ENCODE peak calls at places on chromosomes 3 and 15, in five cellular contexts. One of them, this sample, is unnamed.
A peak's percentile ranks its signal among the peaks of the same experiment; 100 is the strongest.

GRCh38 chr15:61374848-61375247 is 145.7 kb upstream of the RORA start:
- DNase-seq in GM12878: no peak
- DNase-seq in HCT116: no peak
- DNase-seq in HepG2: no peak
- DNase-seq in K562: no peak
- DNase-seq in this sample: no peak

GRCh38 chr3:46701211-46701939 is at the start of gene TMIE:
- DNase-seq in K562: peak; percentile 72
- DNase-seq in HepG2: no peak
- DNase-seq in GM12878: no peak
- DNase-seq in HCT116: no peak
- DNase-seq in this sample: no peak

GRCh38 chr3:99836681-99837080 is 19.0 kb downstream of the CMSS1 start:
- DNase-seq in K562: no peak
- DNase-seq in GM12878: no peak
- DNase-seq in HepG2: no peak
- DNase-seq in HCT116: no peak
- DNase-seq in this sample: no peak

GRCh38 chr15:26877842-26878241 is 11.0 kb downstream of the GABRA5 start:
- DNase-seq in HepG2: no peak
- DNase-seq in K562: no peak
- DNase-seq in HCT116: no peak
- DNase-seq in GM12878: no peak
- DNase-seq in this sample: no peak

GRCh38 chr3:116440196-116440595 is 5.1 kb downstream of the LSAMP start:
- DNase-seq in HCT116: no peak
- DNase-seq in K562: no peak
- DNase-seq in HepG2: no peak
- DNase-seq in GM12878: no peak
- DNase-seq in this sample: no peak

GRCh38 chr15:96322401-96323249 is 7.9 kb upstream of the NR2F2 start:
- DNase-seq in K562: no peak
- DNase-seq in GM12878: no peak
- DNase-seq in HCT116: no peak
- DNase-seq in HepG2: no peak
- DNase-seq in this sample: no peak

GRCh38 chr15:61038387-61038786 is 190.7 kb downstream of the RORA start:
- DNase-seq in HepG2: no peak
- DNase-seq in HCT116: no peak
- DNase-seq in GM12878: no peak
- DNase-seq in K562: no peak
- DNase-seq in this sample: no peak

GRCh38 chr3:87436781-87437543 is 160.6 kb upstream of the POU1F1 start:
- DNase-seq in HepG2: no peak
- DNase-seq in K562: no peak
- DNase-seq in HCT116: no peak
- DNase-seq in GM12878: no peak
- DNase-seq in this sample: no peak

GRCh38 chr15:90512981-90513380 is 16.7 kb upstream of the CRTC3 start:
- DNase-seq in GM12878: no peak
- DNase-seq in HepG2: no peak
- DNase-seq in K562: no peak
- DNase-seq in HCT116: no peak
- DNase-seq in this sample: no peak

GRCh38 chr15:88649286-88649733 is 10.5 kb downstream of the ISG20 start:
- DNase-seq in HepG2: peak; percentile 41
- DNase-seq in GM12878: no peak
- DNase-seq in HCT116: peak; percentile 34
- DNase-seq in K562: no peak
- DNase-seq in this sample: no peak

GRCh38 chr15:75584121-75584520 is 5.0 kb upstream of the PTPN9 start:
- DNase-seq in K562: no peak
- DNase-seq in GM12878: no peak
- DNase-seq in HepG2: no peak
- DNase-seq in HCT116: no peak
- DNase-seq in this sample: no peak

DNA sequence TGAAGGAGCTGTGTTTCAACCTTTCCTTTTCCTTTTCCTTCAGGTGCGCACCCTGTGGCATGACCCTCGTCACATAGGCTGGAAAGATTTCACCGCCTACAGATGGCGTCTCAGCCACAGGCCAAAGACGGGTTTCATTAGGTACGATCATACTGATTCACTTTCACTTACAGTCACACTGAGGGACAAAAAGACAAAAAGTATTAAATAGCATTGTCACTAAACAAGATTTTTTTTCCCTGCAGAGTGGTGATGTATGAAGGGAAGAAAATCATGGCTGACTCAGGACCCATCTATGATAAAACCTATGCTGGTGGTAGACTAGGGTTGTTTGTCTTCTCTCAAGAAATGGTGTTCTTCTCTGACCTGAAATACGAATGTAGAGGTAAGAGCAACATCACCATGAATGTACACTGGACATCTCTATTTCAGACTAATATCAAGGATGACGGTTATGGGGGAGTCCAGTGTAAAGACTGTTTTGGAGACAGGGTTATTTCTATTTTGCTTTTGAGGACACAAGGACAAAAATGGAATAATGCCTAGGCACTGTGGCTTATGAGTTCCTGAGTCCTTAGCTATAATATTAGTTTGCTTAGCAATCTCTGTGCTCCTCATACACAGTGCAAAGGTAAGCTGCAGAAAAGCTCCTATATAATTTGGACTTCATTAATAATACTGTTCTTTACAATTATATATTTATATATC is 13.3 kb downstream of the THBS1 start:
- DNase-seq in HCT116: no peak
- DNase-seq in K562: no peak
- DNase-seq in HepG2: no peak
- DNase-seq in GM12878: no peak
- DNase-seq in this sample: no peak
- TF ChIP-seq SRF in HCT116: no peak
- TF ChIP-seq SRF in K562: no peak
- TF ChIP-seq SRF in HepG2: no peak
- TF ChIP-seq SRF in GM12878: no peak
- TF ChIP-seq SRF in this sample: no peak

GRCh38 chr15:92797168-92798052 is 102.7 kb upstream of the CHD2 start:
- DNase-seq in HCT116: peak; percentile 73
- DNase-seq in K562: peak; percentile 58
- DNase-seq in HepG2: peak; percentile 78
- DNase-seq in GM12878: peak; percentile 40
- DNase-seq in this sample: no peak

GRCh38 chr15:92800013-92800412 is 100.1 kb upstream of the CHD2 start:
- DNase-seq in HepG2: no peak
- DNase-seq in GM12878: no peak
- DNase-seq in K562: no peak
- DNase-seq in HCT116: no peak
- DNase-seq in this sample: no peak

GRCh38 chr15:92801412-92801773 is 98.7 kb upstream of the CHD2 start:
- DNase-seq in GM12878: no peak
- DNase-seq in HepG2: no peak
- DNase-seq in K562: no peak
- DNase-seq in HCT116: peak; percentile 89
- DNase-seq in this sample: no peak

GRCh38 chr15:92801774-92802464 is 98.2 kb upstream of the CHD2 start:
- DNase-seq in GM12878: no peak
- DNase-seq in HCT116: peak; percentile 71
- DNase-seq in K562: peak; percentile 42
- DNase-seq in HepG2: peak; percentile 14
- DNase-seq in this sample: no peak

GRCh38 chr15:92796163-92796611 is 103.9 kb upstream of the CHD2 start:
- DNase-seq in GM12878: no peak
- DNase-seq in HepG2: no peak
- DNase-seq in K562: no peak
- DNase-seq in HCT116: no peak
- DNase-seq in this sample: no peak
- TF ChIP-seq SRF in GM12878: no peak
- TF ChIP-seq SRF in HepG2: no peak
- TF ChIP-seq SRF in K562: no peak
- TF ChIP-seq SRF in HCT116: no peak
- TF ChIP-seq SRF in this sample: no peak

DNA sequence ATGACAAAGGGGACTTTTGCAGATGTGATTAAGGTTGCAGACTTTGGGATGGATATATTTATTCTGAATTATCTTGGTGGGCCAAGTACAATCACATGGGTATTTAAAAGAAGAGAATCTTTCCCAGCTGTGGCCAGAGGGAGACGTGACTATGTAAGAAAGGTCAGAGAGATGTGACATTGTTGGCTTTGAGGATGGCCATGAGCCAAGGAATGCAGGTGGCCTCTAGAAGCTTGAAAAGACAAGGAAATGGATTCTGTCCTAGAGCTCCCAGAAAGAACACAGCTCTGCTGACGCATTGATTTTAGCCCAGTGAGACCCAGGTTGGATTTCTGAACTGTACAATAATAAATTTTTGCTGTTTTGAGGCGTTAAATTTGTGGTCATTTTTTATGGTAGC is 616.0 kb upstream of the TBL1XR1 start:
- DNase-seq in K562: no peak
- DNase-seq in GM12878: no peak
- DNase-seq in HCT116: no peak
- DNase-seq in HepG2: peak; percentile 23
- DNase-seq in this sample: no peak
- TF ChIP-seq SRF in K562: no peak
- TF ChIP-seq SRF in GM12878: no peak
- TF ChIP-seq SRF in HCT116: no peak
- TF ChIP-seq SRF in HepG2: no peak
- TF ChIP-seq SRF in this sample: no peak

GRCh38 chr3:50537421-50538129 is 30.0 kb downstream of the C3orf18 start:
- DNase-seq in HepG2: no peak
- DNase-seq in GM12878: no peak
- DNase-seq in HCT116: no peak
- DNase-seq in K562: peak; percentile 50
- DNase-seq in this sample: no peak

GRCh38 chr3:50539356-50539838 is 28.1 kb downstream of the C3orf18 start:
- DNase-seq in HepG2: no peak
- DNase-seq in GM12878: no peak
- DNase-seq in K562: peak; percentile 95
- DNase-seq in HCT116: no peak
- DNase-seq in this sample: no peak

GRCh38 chr3:50539887-50540286 is 27.7 kb downstream of the C3orf18 start:
- DNase-seq in K562: no peak
- DNase-seq in GM12878: no peak
- DNase-seq in HepG2: no peak
- DNase-seq in HCT116: no peak
- DNase-seq in this sample: no peak

GRCh38 chr3:50545781-50546180 is 21.8 kb downstream of the C3orf18 start:
- DNase-seq in HepG2: no peak
- DNase-seq in K562: no peak
- DNase-seq in GM12878: no peak
- DNase-seq in HCT116: no peak
- DNase-seq in this sample: no peak

GRCh38 chr3:50542177-50543034 is 25.1 kb downstream of the C3orf18 start:
- DNase-seq in GM12878: no peak
- DNase-seq in HepG2: peak; percentile 40
- DNase-seq in K562: peak; percentile 69
- DNase-seq in HCT116: peak; percentile 41
- DNase-seq in this sample: peak; percentile 94
- TF ChIP-seq SRF in GM12878: no peak
- TF ChIP-seq SRF in HepG2: no peak
- TF ChIP-seq SRF in K562: no peak
- TF ChIP-seq SRF in HCT116: no peak
- TF ChIP-seq SRF in this sample: no peak

This sample was measured in H1.